ENCODE peak calls at places on chromosomes 6 and 20, in seven cellular contexts. T is left ventricle myocardium inferior, K is endothelial cell, V is GM10248, E is Peyer's patch, O is cardiac muscle cell, A is heart right ventricle. Y is an unnamed sample.

GRCh38 chr6:142478117-142478516 is 176.3 kb downstream of the ADGRG6 start:
- DNase-seq in V (no peak), T (no peak), E (no peak), A (no peak), O (peak), K (no peak), Y (no peak)

GRCh38 chr6:137241481-137242011 is 22.4 kb upstream of the IFNGR1 start:
- DNase-seq in K (no peak), E (no peak), V (no peak), T (no peak), A (no peak), O (peak), Y (no peak)

GRCh38 chr20:20457392-20458126 is 89.7 kb downstream of the INSM1 start:
- DNase-seq in T (no peak), K (no peak), E (no peak), A (no peak), O (peak), V (no peak), Y (no peak)

GRCh38 chr6:139062921-139063320 is 34.4 kb downstream of the ABRACL start:
- DNase-seq in O (peak), A (no peak), E (no peak), T (no peak), K (no peak), V (no peak), Y (no peak)

GRCh38 chr6:161788531-161788930 is 514.7 kb upstream of the AGPAT4 start:
- DNase-seq in E (no peak), A (no peak), V (no peak), T (no peak), O (no peak), K (no peak), Y (no peak)

GRCh38 chr20:38109025-38109541 is 56.0 kb downstream of the TGM2 start:
- DNase-seq in E (no peak), A (peak), K (no peak), O (peak), T (peak), V (no peak), Y (no peak)

GRCh38 chr6:56517155-56517745 is 125.4 kb downstream of the DST start:
- DNase-seq in V (no peak), O (peak), A (no peak), T (no peak), E (no peak), K (no peak), Y (no peak)

GRCh38 chr6:133206942-133207341 is 34.2 kb upstream of the EYA4 start:
- DNase-seq in T (no peak), K (no peak), A (no peak), E (no peak), O (no peak), V (no peak), Y (no peak)

GRCh38 chr6:165814669-165815068 is 151.6 kb upstream of the PDE10A start:
- DNase-seq in K (no peak), E (no peak), O (no peak), V (no peak), T (no peak), A (peak), Y (no peak)

GRCh38 chr6:106165885-106166485 is 79.8 kb downstream of the PRDM1 start:
- DNase-seq in V (no peak), O (no peak), T (no peak), E (no peak), A (no peak), K (no peak), Y (no peak)

GRCh38 chr20:4898845-4899244 is 102.5 kb downstream of the SLC23A2 start:
- DNase-seq in O (no peak), E (no peak), A (no peak), T (no peak), V (no peak), K (no peak), Y (no peak)

GRCh38 chr6:170176621-170177382 is 114.1 kb downstream of the DLL1 start:
- DNase-seq in A (no peak), T (peak), K (no peak), V (no peak), O (no peak), E (peak), Y (peak)

GRCh38 chr6:6390849-6391602 is 70.6 kb upstream of the F13A1 start:
- DNase-seq in E (no peak), O (no peak), A (no peak), V (peak), K (no peak), T (no peak), Y (no peak)

GRCh38 chr6:132061381-132061780 is 110.2 kb upstream of the CCN2 start:
- DNase-seq in V (no peak), A (no peak), T (no peak), K (no peak), E (no peak), O (no peak), Y (no peak)

GRCh38 chr6:126335210-126335609 is 4.7 kb upstream of the CENPW start:
- DNase-seq in A (no peak), T (no peak), K (no peak), V (no peak), O (no peak), E (no peak), Y (no peak)

GRCh38 chr20:13325796-13326340 is 104.8 kb downstream of the ISM1 start:
- DNase-seq in O (no peak), A (no peak), T (no peak), K (no peak), V (no peak), E (no peak), Y (no peak)

GRCh38 chr6:169407338-169407737 is 153.7 kb upstream of the THBS2 start:
- DNase-seq in T (no peak), A (no peak), V (no peak), O (no peak), E (no peak), K (no peak), Y (no peak)

GRCh38 chr6:90204327-90204726 is 92.3 kb downstream of the BACH2 start:
- DNase-seq in V (no peak), O (no peak), T (no peak), E (no peak), A (no peak), K (no peak), Y (no peak)

GRCh38 chr6:98054453-98054852 is 771.4 kb upstream of the MMS22L start:
- DNase-seq in K (no peak), V (no peak), A (no peak), E (no peak), T (no peak), O (no peak), Y (no peak)
- TF ChIP-seq CTCF in K (peak), V (no peak), A (no peak), E (no peak), T (no peak), O (no peak), Y (no peak)

GRCh38 chr20:56979125-56979524 is 287.3 kb downstream of the BMP7 start:
- DNase-seq in E (no peak), K (no peak), V (no peak), T (no peak), A (no peak), O (no peak), Y (no peak)

GRCh38 chr20:56978475-56978874 is 288.0 kb downstream of the BMP7 start:
- DNase-seq in A (no peak), O (no peak), V (no peak), K (no peak), E (no peak), T (no peak), Y (no peak)

GRCh38 chr20:56975838-56976237 is 290.6 kb downstream of the BMP7 start:
- DNase-seq in K (no peak), T (no peak), A (no peak), V (no peak), O (no peak), E (no peak), Y (no peak)

GRCh38 chr20:56974499-56975250 is 291.8 kb downstream of the BMP7 start:
- DNase-seq in E (no peak), V (peak), O (peak), T (no peak), A (no peak), K (peak), Y (no peak)
- TF ChIP-seq CTCF in E (peak), V (peak), O (peak), T (peak), A (peak), K (peak), Y (no peak)

GRCh38 chr20:7980332-7981046 is 39.1 kb downstream of the TMX4 start:
- DNase-seq in A (no peak), V (peak), O (peak), E (no peak), T (no peak), K (peak), Y (no peak)
- TF ChIP-seq CTCF in A (peak), V (peak), O (peak), E (peak), T (peak), K (peak), Y (no peak)

GRCh38 chr6:71288228-71289038 is at the start of gene OGFRL1:
- DNase-seq in A (peak), V (peak), T (peak), E (peak), O (peak), K (peak), Y (peak)
- TF ChIP-seq CTCF in A (no peak), V (peak), T (peak), E (no peak), O (no peak), K (no peak), Y (no peak)

GRCh38 chr20:61799928-61800327 is 265.8 kb downstream of the TAF4 start:
- DNase-seq in O (no peak), K (no peak), A (no peak), T (no peak), V (no peak), E (peak), Y (no peak)

GRCh38 chr20:61800359-61801064 is 265.2 kb downstream of the TAF4 start:
- DNase-seq in V (no peak), A (no peak), O (no peak), K (no peak), T (no peak), E (peak), Y (no peak)

GRCh38 chr20:61797971-61798411 is 267.7 kb downstream of the TAF4 start:
- DNase-seq in A (no peak), E (no peak), O (no peak), V (no peak), T (no peak), K (no peak), Y (no peak)

GRCh38 chr20:61798632-61799031 is 267.0 kb downstream of the TAF4 start:
- DNase-seq in T (no peak), K (no peak), V (no peak), E (peak), O (no peak), A (no peak), Y (no peak)

DNA sequence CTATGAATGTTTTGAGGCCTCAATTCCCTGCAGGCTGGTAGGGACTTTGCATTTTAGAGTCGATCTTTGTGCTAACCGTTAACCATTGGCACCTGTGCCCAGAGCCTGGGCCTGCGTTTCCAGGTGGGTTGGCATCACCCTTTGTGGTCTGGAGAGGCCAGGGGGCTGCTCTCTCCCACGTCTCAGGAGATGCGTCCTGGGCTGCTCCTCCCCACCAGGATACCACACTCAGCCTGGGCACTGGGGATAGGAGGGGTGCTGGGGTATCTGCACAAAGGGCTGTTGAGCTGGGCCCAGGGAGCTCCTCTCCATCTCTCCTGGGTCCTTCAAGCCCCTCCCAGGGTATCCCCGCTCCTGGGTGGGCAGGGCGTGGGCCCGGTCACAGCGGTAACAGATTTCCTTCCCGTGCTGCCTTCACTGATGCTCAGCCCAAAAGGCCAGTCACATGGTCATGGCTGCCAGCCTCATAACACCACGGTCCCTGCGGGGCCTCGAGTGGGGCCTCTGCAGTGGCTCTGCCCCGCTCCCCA is 266.2 kb downstream of the TAF4 start:
- DNase-seq in V (no peak), A (no peak), K (no peak), T (no peak), E (peak), O (no peak), Y (no peak)
- TF ChIP-seq CTCF in V (no peak), A (no peak), K (no peak), T (no peak), E (no peak), O (no peak), Y (no peak)

GRCh38 chr6:97440590-97441176 is 157.7 kb upstream of the MMS22L start:
- DNase-seq in T (no peak), O (peak), A (peak), V (no peak), K (peak), E (no peak), Y (no peak)
- TF ChIP-seq CTCF in T (peak), O (peak), A (peak), V (peak), K (peak), E (no peak), Y (no peak)

DNA sequence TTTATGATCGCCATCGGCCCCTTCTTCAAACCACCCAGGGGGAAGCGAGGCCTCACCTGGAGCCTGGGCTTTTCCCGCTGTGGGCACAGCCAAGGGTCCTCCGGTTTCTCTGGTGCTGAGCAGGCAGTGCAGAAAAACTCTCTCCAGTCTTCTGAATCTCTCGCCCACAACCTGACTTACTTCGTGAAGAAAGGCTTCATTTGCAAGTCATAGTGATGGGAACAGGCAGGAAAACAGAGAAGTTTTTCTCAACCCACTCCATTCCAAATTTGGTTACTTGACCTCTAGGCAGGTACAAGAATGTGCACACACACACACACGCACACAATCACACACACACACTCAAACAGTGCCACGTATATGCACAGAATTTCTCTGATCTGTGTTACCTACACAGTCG is 524.5 kb downstream of the CD83 start:
- DNase-seq in A (no peak), E (no peak), O (no peak), K (no peak), T (no peak), V (no peak), Y (no peak)
- TF ChIP-seq CTCF in A (no peak), E (no peak), O (no peak), K (no peak), T (no peak), V (no peak), Y (no peak)

GRCh38 chr6:98839788-98840361 is 5.5 kb downstream of the POU3F2 start:
- DNase-seq in T (no peak), K (peak), O (peak), V (no peak), A (no peak), E (no peak), Y (no peak)
- TF ChIP-seq CTCF in T (no peak), K (no peak), O (peak), V (peak), A (no peak), E (no peak), Y (no peak)

GRCh38 chr6:51813904-51814303 is 273.5 kb downstream of the PKHD1 start:
- DNase-seq in V (no peak), T (no peak), K (no peak), A (no peak), O (no peak), E (no peak), Y (no peak)
- TF ChIP-seq CTCF in V (no peak), T (no peak), K (no peak), A (no peak), O (no peak), E (no peak), Y (no peak)

Y was measured in natural killer cell.